ENCODE peak calls at places on chromosome 18, in eight cellular contexts. D is transverse colon, X is keratinocyte, R is BJ, V is cardiac fibroblast, O is upper lobe of right lung, Q is ovary, F is psoas muscle. M is an unnamed sample.

GRCh38 chr18:7084080-7084765 is 33.4 kb downstream of the LAMA1 start:
- DNase-seq in D (no peak), X (no peak), R (peak; percentile 24), V (peak; percentile 79), O (no peak), Q (no peak), F (no peak), M (no peak)

GRCh38 chr18:63161728-63162195 is 157.8 kb downstream of the BCL2 start:
- DNase-seq in D (peak; percentile 78), X (peak; percentile 62), R (peak; percentile 53), V (peak; percentile 87), O (peak; percentile 69), Q (peak; percentile 73), F (peak; percentile 68), M (no peak)

GRCh38 chr18:11034816-11035215 is 114.6 kb downstream of the PIEZO2 start:
- DNase-seq in D (no peak), X (no peak), R (no peak), V (peak; percentile 16), O (no peak), Q (no peak), F (no peak), M (no peak)

GRCh38 chr18:63397349-63397748 is 24.9 kb downstream of the VPS4B start:
- DNase-seq in D (no peak), X (no peak), R (no peak), V (no peak), O (no peak), Q (no peak), F (no peak), M (no peak)

GRCh38 chr18:35983818-35984217 is 11.3 kb downstream of the RMP24 start:
- DNase-seq in D (no peak), X (no peak), R (peak; percentile 17), V (peak; percentile 73), O (no peak), Q (no peak), F (no peak), M (no peak)

GRCh38 chr18:73199151-73199550 is 331.4 kb upstream of the NETO1 start:
- DNase-seq in D (no peak), X (no peak), R (peak; percentile 32), V (peak; percentile 71), O (no peak), Q (no peak), F (no peak), M (no peak)

GRCh38 chr18:11005528-11005927 is 143.8 kb downstream of the PIEZO2 start:
- DNase-seq in D (peak; percentile 16), X (no peak), R (no peak), V (peak; percentile 86), O (no peak), Q (peak; percentile 77), F (no peak), M (peak; percentile 54)

GRCh38 chr18:68428026-68428425 is 286.9 kb downstream of the TMX3 start:
- DNase-seq in D (no peak), X (peak; percentile 82), R (peak; percentile 67), V (peak; percentile 85), O (no peak), Q (no peak), F (no peak), M (no peak)

GRCh38 chr18:9890191-9890590 is 4.4 kb downstream of the TXNDC2 start:
- DNase-seq in D (no peak), X (no peak), R (no peak), V (no peak), O (no peak), Q (no peak), F (no peak), M (no peak)

GRCh38 chr18:22650247-22650646 is 232.5 kb upstream of the CTAGE1 start:
- DNase-seq in D (no peak), X (no peak), R (no peak), V (peak; percentile 77), O (no peak), Q (no peak), F (no peak), M (no peak)

GRCh38 chr18:79135924-79136323 is 66.7 kb downstream of the ATP9B start:
- DNase-seq in D (no peak), X (no peak), R (no peak), V (no peak), O (no peak), Q (no peak), F (no peak), M (no peak)

GRCh38 chr18:21264651-21265050 is 22.6 kb downstream of the GREB1L start:
- DNase-seq in D (peak; percentile 8), X (no peak), R (no peak), V (peak; percentile 60), O (no peak), Q (peak; percentile 30), F (no peak), M (peak; percentile 67)

GRCh38 chr18:424071-424868 is 76.2 kb downstream of the COLEC12 start:
- DNase-seq in D (no peak), X (no peak), R (peak; percentile 80), V (no peak), O (no peak), Q (no peak), F (no peak), M (no peak)

GRCh38 chr18:58097127-58097906 is 53.3 kb downstream of the NEDD4L start:
- DNase-seq in D (no peak), X (no peak), R (no peak), V (no peak), O (peak; percentile 74), Q (no peak), F (no peak), M (peak; percentile 84)

GRCh38 chr18:11937874-11938478 is 29.9 kb upstream of the MPPE1 start:
- DNase-seq in D (peak; percentile 85), X (no peak), R (no peak), V (peak; percentile 80), O (peak; percentile 81), Q (peak; percentile 75), F (peak; percentile 84), M (peak; percentile 28)

GRCh38 chr18:71018816-71019215 is 730.0 kb downstream of the SOCS6 start:
- DNase-seq in D (no peak), X (no peak), R (no peak), V (no peak), O (no peak), Q (no peak), F (no peak), M (no peak)

GRCh38 chr18:5388896-5389295 is 93.4 kb upstream of the ZBTB14 start:
- DNase-seq in D (no peak), X (no peak), R (no peak), V (no peak), O (no peak), Q (no peak), F (no peak), M (no peak)

GRCh38 chr18:76231402-76231801 is 263.6 kb downstream of the ZNF516 start:
- DNase-seq in D (no peak), X (no peak), R (no peak), V (no peak), O (no peak), Q (no peak), F (no peak), M (no peak)

GRCh38 chr18:75393721-75394120 is 33.8 kb downstream of the SMIM21 start:
- DNase-seq in D (no peak), X (no peak), R (peak; percentile 54), V (no peak), O (no peak), Q (no peak), F (no peak), M (peak; percentile 37)

GRCh38 chr18:77124452-77124922 is 8.1 kb downstream of the MBP start:
- DNase-seq in D (no peak), X (no peak), R (no peak), V (no peak), O (no peak), Q (no peak), F (peak; percentile 39), M (no peak)

GRCh38 chr18:48655460-48655859 is 116.6 kb downstream of the CTIF start:
- DNase-seq in D (no peak), X (no peak), R (no peak), V (no peak), O (no peak), Q (no peak), F (no peak), M (no peak)

GRCh38 chr18:28189400-28190239 is 12.7 kb upstream of the CDH2 start:
- DNase-seq in D (no peak), X (peak; percentile 25), R (no peak), V (peak; percentile 89), O (no peak), Q (no peak), F (no peak), M (peak; percentile 48)

GRCh38 chr18:77478619-77479018 is 229.0 kb downstream of the GALR1 start:
- DNase-seq in D (peak; percentile 14), X (no peak), R (no peak), V (peak; percentile 78), O (no peak), Q (no peak), F (no peak), M (peak; percentile 13)

GRCh38 chr18:49784427-49785185 is 28.7 kb downstream of the ACAA2 start:
- DNase-seq in D (no peak), X (no peak), R (no peak), V (peak; percentile 46), O (no peak), Q (no peak), F (no peak), M (no peak)
- TF ChIP-seq CTCF in D (no peak), X (peak; percentile 29), R (peak; percentile 26), V (peak; percentile 14), O (peak; percentile 23), Q (peak; percentile 12), F (peak; percentile 23), M (peak; percentile 36)

GRCh38 chr18:3254725-3255124 is 7.1 kb downstream of the MYL12A start:
- DNase-seq in D (no peak), X (no peak), R (no peak), V (no peak), O (no peak), Q (no peak), F (no peak), M (no peak)

GRCh38 chr18:3250237-3251107 is 2.9 kb downstream of the MYL12A start:
- DNase-seq in D (no peak), X (no peak), R (no peak), V (peak; percentile 88), O (no peak), Q (no peak), F (no peak), M (no peak)

GRCh38 chr18:3252843-3253242 is 5.2 kb downstream of the MYL12A start:
- DNase-seq in D (no peak), X (no peak), R (no peak), V (no peak), O (no peak), Q (no peak), F (no peak), M (no peak)

GRCh38 chr18:3251249-3251962 is 3.8 kb downstream of the MYL12A start:
- DNase-seq in D (no peak), X (no peak), R (no peak), V (peak; percentile 47), O (no peak), Q (no peak), F (no peak), M (no peak)

GRCh38 chr18:3251963-3252277 is 4.3 kb downstream of the MYL12A start:
- DNase-seq in D (no peak), X (no peak), R (no peak), V (peak; percentile 45), O (no peak), Q (no peak), F (no peak), M (no peak)
- H3K4me3 ChIP-seq in D (no peak overlapping the region), X (no peak overlapping the region), R (no peak overlapping the region), V (no peak overlapping the region), O (peak overlapping the region; percentile 81), Q (no peak overlapping the region), F (peak overlapping the region; percentile 85), M (no peak overlapping the region)

GRCh38 chr18:65439184-65439583 is 311.6 kb upstream of the CDH7 start:
- DNase-seq in D (no peak), X (no peak), R (no peak), V (no peak), O (no peak), Q (no peak), F (no peak), M (no peak)
- TF ChIP-seq CTCF in D (no peak), X (no peak), R (no peak), V (no peak), O (no peak), Q (no peak), F (no peak), M (peak; percentile 51)

GRCh38 chr18:45775726-45776125 is 49.7 kb upstream of the SIGLEC15 start:
- DNase-seq in D (no peak), X (no peak), R (no peak), V (no peak), O (no peak), Q (no peak), F (no peak), M (no peak)
- H3K4me3 ChIP-seq in D (peak overlapping the region; percentile 45), X (peak overlapping the region; percentile 40), R (peak overlapping the region; percentile 56), V (peak overlapping the region; percentile 57), O (peak overlapping the region; percentile 82), Q (peak overlapping the region; percentile 47), F (peak overlapping the region; percentile 70), M (no peak overlapping the region)